ENCODE peak calls at places on chromosomes 6 and 20, in five cellular contexts. W is uterus, Z is AG09319, X is A673, P is cardiac fibroblast. R is an unnamed sample.

GRCh38 chr20:51554538-51555165 is 12.1 kb upstream of the NFATC2 start:
- DNase-seq in Z (peak), W (no peak), X (no peak), P (peak), R (peak)

GRCh38 chr6:3175742-3176321 is 18.5 kb upstream of the TUBB2A start:
- DNase-seq in P (no peak), Z (no peak), W (no peak), X (no peak), R (no peak)

GRCh38 chr20:34190679-34191090 is 50.5 kb upstream of the ASIP start:
- DNase-seq in Z (peak), X (peak), W (peak), P (peak), R (peak)

GRCh38 chr20:35237486-35237885 is 11.0 kb downstream of the MMP24 start:
- DNase-seq in Z (no peak), P (no peak), X (no peak), W (no peak), R (no peak)

GRCh38 chr6:29200767-29201662 is 30.3 kb downstream of the OR2J2 start:
- DNase-seq in W (no peak), Z (no peak), P (no peak), X (no peak), R (no peak)

GRCh38 chr6:49326337-49326736 is 136.7 kb downstream of the MMUT start:
- DNase-seq in Z (no peak), W (no peak), X (peak), P (peak), R (peak)

GRCh38 chr6:12150812-12151432 is 138.8 kb downstream of the HIVEP1 start:
- DNase-seq in X (peak), Z (no peak), W (no peak), P (peak), R (no peak)

GRCh38 chr6:147178355-147178754 is 25.9 kb upstream of the STXBP5 start:
- DNase-seq in X (no peak), Z (no peak), W (no peak), P (no peak), R (no peak)

GRCh38 chr20:32918296-32918695 is 59.6 kb downstream of the EFCAB8 start:
- DNase-seq in Z (no peak), P (no peak), X (no peak), W (no peak), R (no peak)

GRCh38 chr6:30763618-30764489 is 19.5 kb upstream of the IER3 start:
- DNase-seq in Z (no peak), X (peak), P (peak), W (no peak), R (peak)
- TF ChIP-seq CTCF in Z (peak), X (no peak), P (no peak), W (no peak), R (no peak)

GRCh38 chr6:104003803-104004516 is 855.8 kb downstream of the HACE1 start:
- DNase-seq in W (no peak), P (no peak), X (peak), Z (no peak), R (no peak)
- TF ChIP-seq CTCF in W (no peak), P (peak), X (peak), Z (no peak), R (no peak)

GRCh38 chr20:36305602-36306556 is at the start of gene DLGAP4:
- DNase-seq in Z (no peak), X (no peak), P (no peak), W (no peak), R (no peak)
- TF ChIP-seq CTCF in Z (no peak), X (no peak), P (no peak), W (no peak), R (no peak)

GRCh38 chr6:39812853-39813533 is 20.8 kb downstream of the DAAM2 start:
- DNase-seq in P (peak), Z (peak), W (peak), X (no peak), R (peak)
- TF ChIP-seq CTCF in P (peak), Z (peak), W (peak), X (no peak), R (peak)

DNA sequence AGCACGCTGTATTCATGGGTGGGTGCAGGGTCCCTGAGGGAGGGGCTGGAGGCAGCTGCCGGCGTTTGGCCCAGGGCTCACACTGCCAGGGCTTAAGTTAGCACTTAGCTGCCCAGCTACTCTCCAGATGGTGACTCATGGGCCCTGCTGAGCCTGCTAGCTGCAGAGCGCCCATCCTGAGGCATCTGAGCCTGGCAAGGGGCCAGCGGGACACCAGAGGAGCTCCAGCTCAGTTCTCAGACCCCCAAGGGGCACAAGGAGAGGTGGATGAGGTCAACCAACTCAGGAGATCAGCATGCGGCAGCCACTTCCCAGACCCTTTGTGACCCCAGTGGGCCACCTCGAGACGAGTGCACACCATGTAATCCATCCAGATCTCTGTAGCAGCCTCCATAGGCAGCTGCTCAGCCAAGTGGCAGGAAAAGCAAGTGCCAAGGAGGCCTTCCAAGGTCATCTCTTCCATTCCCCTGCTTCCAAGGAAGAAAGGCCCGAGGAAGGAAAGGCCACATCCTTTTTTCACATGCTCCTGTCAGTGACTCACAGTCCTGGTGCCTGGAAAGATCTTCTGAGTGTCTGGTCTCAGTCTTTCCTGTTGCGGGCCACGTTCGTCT is 35.3 kb downstream of the FOXP4 start:
- DNase-seq in X (peak), P (peak), Z (no peak), W (peak), R (peak)
- TF ChIP-seq CTCF in X (no peak), P (no peak), Z (no peak), W (no peak), R (no peak)

GRCh38 chr6:37954791-37955190 is 135.3 kb downstream of the ZFAND3 start:
- DNase-seq in W (no peak), X (no peak), P (no peak), Z (no peak), R (no peak)
- TF ChIP-seq CTCF in W (no peak), X (no peak), P (no peak), Z (no peak), R (no peak)